ENCODE peak calls at places on chromosomes 1 and 21, in five cellular contexts. One of them, this sample, is unnamed.

GRCh38 chr1:153509729-153510354 is 25.9 kb downstream of the S100A6 start:
- DNase-seq in midbrain: no peak
- DNase-seq in glutamatergic neuron: peak; percentile 82
- DNase-seq in NCI-H187: peak; percentile 36
- DNase-seq in adrenal gland: no peak
- DNase-seq in this sample: peak; percentile 80

GRCh38 chr1:81801032-81801833 is 499 bp downstream of the ADGRL2 start:
- DNase-seq in glutamatergic neuron: peak; percentile 80
- DNase-seq in midbrain: no peak
- DNase-seq in NCI-H187: peak; percentile 55
- DNase-seq in adrenal gland: peak; percentile 84
- DNase-seq in this sample: peak; percentile 86

GRCh38 chr1:8723010-8723409 is 94.4 kb downstream of the RERE start:
- DNase-seq in midbrain: no peak
- DNase-seq in adrenal gland: no peak
- DNase-seq in glutamatergic neuron: no peak
- DNase-seq in NCI-H187: no peak
- DNase-seq in this sample: no peak

GRCh38 chr1:152107984-152108898 is 7.0 kb downstream of the TCHH start:
- DNase-seq in midbrain: no peak
- DNase-seq in adrenal gland: no peak
- DNase-seq in glutamatergic neuron: peak; percentile 30
- DNase-seq in NCI-H187: no peak
- DNase-seq in this sample: no peak

GRCh38 chr1:20760322-20760721 is 26.8 kb downstream of the HP1BP3 start:
- DNase-seq in midbrain: no peak
- DNase-seq in adrenal gland: no peak
- DNase-seq in glutamatergic neuron: no peak
- DNase-seq in NCI-H187: no peak
- DNase-seq in this sample: no peak

GRCh38 chr1:46622341-46622740 is 5.7 kb upstream of the MOB3C start:
- DNase-seq in adrenal gland: no peak
- DNase-seq in NCI-H187: no peak
- DNase-seq in midbrain: no peak
- DNase-seq in glutamatergic neuron: no peak
- DNase-seq in this sample: no peak

GRCh38 chr1:21311016-21311415 is 20.8 kb upstream of the ECE1 start:
- DNase-seq in adrenal gland: peak; percentile 63
- DNase-seq in glutamatergic neuron: no peak
- DNase-seq in NCI-H187: no peak
- DNase-seq in midbrain: peak; percentile 84
- DNase-seq in this sample: no peak

GRCh38 chr1:221801773-221802516 is 60.1 kb upstream of the DUSP10 start:
- DNase-seq in midbrain: no peak
- DNase-seq in adrenal gland: no peak
- DNase-seq in NCI-H187: no peak
- DNase-seq in glutamatergic neuron: no peak
- DNase-seq in this sample: no peak

GRCh38 chr1:212794561-212795014 is 2.9 kb downstream of the TATDN3 start:
- DNase-seq in midbrain: peak; percentile 60
- DNase-seq in glutamatergic neuron: no peak
- DNase-seq in NCI-H187: no peak
- DNase-seq in adrenal gland: peak; percentile 23
- DNase-seq in this sample: no peak

GRCh38 chr1:111604931-111605330 is 14.7 kb upstream of the RAP1A start:
- DNase-seq in midbrain: no peak
- DNase-seq in adrenal gland: no peak
- DNase-seq in glutamatergic neuron: no peak
- DNase-seq in NCI-H187: no peak
- DNase-seq in this sample: no peak

GRCh38 chr1:29945426-29945825 is 709.1 kb downstream of the PTPRU start:
- DNase-seq in midbrain: no peak
- DNase-seq in adrenal gland: no peak
- DNase-seq in NCI-H187: no peak
- DNase-seq in glutamatergic neuron: no peak
- DNase-seq in this sample: no peak

GRCh38 chr1:155042789-155043188 is 8.3 kb upstream of the ADAM15 start:
- DNase-seq in midbrain: no peak
- DNase-seq in NCI-H187: no peak
- DNase-seq in adrenal gland: no peak
- DNase-seq in glutamatergic neuron: no peak
- DNase-seq in this sample: no peak

GRCh38 chr1:16984717-16985116 is 4.3 kb upstream of the MFAP2 start:
- DNase-seq in NCI-H187: no peak
- DNase-seq in adrenal gland: peak; percentile 43
- DNase-seq in midbrain: peak; percentile 3
- DNase-seq in glutamatergic neuron: no peak
- DNase-seq in this sample: no peak

GRCh38 chr21:37073417-37074194 is 552 bp downstream of the TTC3 start:
- DNase-seq in adrenal gland: peak; percentile 63
- DNase-seq in glutamatergic neuron: peak; percentile 57
- DNase-seq in midbrain: peak; percentile 60
- DNase-seq in NCI-H187: no peak
- DNase-seq in this sample: peak; percentile 79

GRCh38 chr1:204363335-204364114 is 3.8 kb upstream of the PLEKHA6 start:
- DNase-seq in NCI-H187: peak; percentile 89
- DNase-seq in midbrain: peak; percentile 80
- DNase-seq in glutamatergic neuron: peak; percentile 63
- DNase-seq in adrenal gland: peak; percentile 59
- DNase-seq in this sample: peak; percentile 86

GRCh38 chr1:89672489-89673183 is 39.7 kb downstream of the LRRC8C start:
- DNase-seq in glutamatergic neuron: no peak
- DNase-seq in NCI-H187: no peak
- DNase-seq in midbrain: no peak
- DNase-seq in adrenal gland: no peak
- DNase-seq in this sample: no peak

GRCh38 chr21:33395866-33396265 is 7.3 kb upstream of the IFNGR2 start:
- DNase-seq in midbrain: no peak
- DNase-seq in adrenal gland: no peak
- DNase-seq in glutamatergic neuron: no peak
- DNase-seq in NCI-H187: no peak
- DNase-seq in this sample: no peak

GRCh38 chr21:32565856-32566465 is 19.4 kb downstream of the TCP10L start:
- DNase-seq in midbrain: no peak
- DNase-seq in glutamatergic neuron: no peak
- DNase-seq in adrenal gland: no peak
- DNase-seq in NCI-H187: no peak
- DNase-seq in this sample: no peak

GRCh38 chr1:86154581-86155060 is 2.0 kb downstream of the COL24A1 start:
- DNase-seq in midbrain: no peak
- DNase-seq in adrenal gland: no peak
- DNase-seq in glutamatergic neuron: peak; percentile 43
- DNase-seq in NCI-H187: no peak
- DNase-seq in this sample: peak; percentile 72

GRCh38 chr21:45401916-45402900 is 2.8 kb upstream of the COL18A1 start:
- DNase-seq in NCI-H187: no peak
- DNase-seq in adrenal gland: no peak
- DNase-seq in glutamatergic neuron: peak; percentile 5
- DNase-seq in midbrain: no peak
- DNase-seq in this sample: no peak

GRCh38 chr1:5892370-5892769 is 99.9 kb downstream of the NPHP4 start:
- DNase-seq in adrenal gland: no peak
- DNase-seq in midbrain: no peak
- DNase-seq in NCI-H187: no peak
- DNase-seq in glutamatergic neuron: no peak
- DNase-seq in this sample: no peak

GRCh38 chr1:181190362-181191035 is 102.0 kb downstream of the IER5 start:
- DNase-seq in adrenal gland: no peak
- DNase-seq in NCI-H187: no peak
- DNase-seq in glutamatergic neuron: no peak
- DNase-seq in midbrain: no peak
- DNase-seq in this sample: no peak

GRCh38 chr21:32516729-32517649 is 68.3 kb downstream of the TCP10L start:
- DNase-seq in NCI-H187: no peak
- DNase-seq in midbrain: no peak
- DNase-seq in adrenal gland: peak; percentile 43
- DNase-seq in glutamatergic neuron: no peak
- DNase-seq in this sample: no peak

GRCh38 chr21:45766055-45766454 is 122.5 kb downstream of the PCBP3 start:
- DNase-seq in midbrain: no peak
- DNase-seq in adrenal gland: no peak
- DNase-seq in glutamatergic neuron: no peak
- DNase-seq in NCI-H187: no peak
- DNase-seq in this sample: no peak

GRCh38 chr1:224637510-224637909 is 21.4 kb downstream of the CNIH3 start:
- DNase-seq in adrenal gland: no peak
- DNase-seq in midbrain: no peak
- DNase-seq in glutamatergic neuron: no peak
- DNase-seq in NCI-H187: no peak
- DNase-seq in this sample: peak; percentile 59

GRCh38 chr1:17654519-17654918 is 100.6 kb upstream of the ACTL8 start:
- DNase-seq in adrenal gland: no peak
- DNase-seq in glutamatergic neuron: no peak
- DNase-seq in midbrain: no peak
- DNase-seq in NCI-H187: no peak
- DNase-seq in this sample: no peak

GRCh38 chr1:53968125-53968513 is 22.0 kb downstream of the LRRC42 start:
- DNase-seq in NCI-H187: no peak
- DNase-seq in adrenal gland: no peak
- DNase-seq in glutamatergic neuron: no peak
- DNase-seq in midbrain: no peak
- DNase-seq in this sample: no peak

GRCh38 chr1:96521994-96522760 is 199.4 kb upstream of the PTBP2 start:
- DNase-seq in NCI-H187: no peak
- DNase-seq in midbrain: no peak
- DNase-seq in adrenal gland: no peak
- DNase-seq in glutamatergic neuron: no peak
- DNase-seq in this sample: no peak

GRCh38 chr1:31410871-31411270 is 2.1 kb upstream of the SERINC2 start:
- DNase-seq in midbrain: no peak
- DNase-seq in NCI-H187: no peak
- DNase-seq in glutamatergic neuron: no peak
- DNase-seq in adrenal gland: peak; percentile 42
- DNase-seq in this sample: no peak

GRCh38 chr21:46227811-46228344 is 696 bp downstream of the LSS start:
- DNase-seq in midbrain: no peak
- DNase-seq in glutamatergic neuron: no peak
- DNase-seq in adrenal gland: no peak
- DNase-seq in NCI-H187: no peak
- DNase-seq in this sample: no peak

GRCh38 chr1:28246427-28246832 is 10.5 kb downstream of the ATP5IF1 start:
- DNase-seq in glutamatergic neuron: no peak
- DNase-seq in NCI-H187: no peak
- DNase-seq in midbrain: peak; percentile 17
- DNase-seq in adrenal gland: no peak
- DNase-seq in this sample: no peak

GRCh38 chr1:27374687-27375086 is at the start of gene FCN3:
- DNase-seq in midbrain: no peak
- DNase-seq in NCI-H187: no peak
- DNase-seq in glutamatergic neuron: no peak
- DNase-seq in adrenal gland: no peak
- DNase-seq in this sample: no peak

GRCh38 chr21:41883582-41883981 is 4.4 kb upstream of the PRDM15 start:
- DNase-seq in NCI-H187: no peak
- DNase-seq in adrenal gland: no peak
- DNase-seq in glutamatergic neuron: no peak
- DNase-seq in midbrain: no peak
- DNase-seq in this sample: no peak

GRCh38 chr1:1616045-1616821 is 933 bp downstream of the MIB2 start:
- DNase-seq in midbrain: peak; percentile 34
- DNase-seq in NCI-H187: no peak
- DNase-seq in adrenal gland: no peak
- DNase-seq in glutamatergic neuron: peak; percentile 49
- DNase-seq in this sample: no peak

GRCh38 chr1:10693497-10694273 is 102.8 kb downstream of the CASZ1 start:
- DNase-seq in adrenal gland: no peak
- DNase-seq in midbrain: peak; percentile 17
- DNase-seq in glutamatergic neuron: no peak
- DNase-seq in NCI-H187: no peak
- DNase-seq in this sample: no peak

GRCh38 chr1:13699510-13699909 is 478 bp upstream of the PRDM2 start:
- DNase-seq in adrenal gland: no peak
- DNase-seq in glutamatergic neuron: no peak
- DNase-seq in NCI-H187: peak; percentile 13
- DNase-seq in midbrain: no peak
- DNase-seq in this sample: no peak

This sample was measured in cardiac septum.